ENCODE peak calls at places on chromosomes 3 and 15, in seven cellular contexts. M is upper lobe of right lung, F is suprapubic skin, T is spleen, K is psoas muscle, E is PC-3, P is heart left ventricle. I is an unnamed sample. For H3K4me1, the result is how much of the 10 kb centered on the place peaks cover.

GRCh38 chr3:194132465-194133358 is 3.2 kb upstream of the HES1 start:
- DNase-seq in M (no peak), F (no peak), T (no peak), K (no peak), E (peak), P (no peak), I (no peak)

GRCh38 chr3:72259755-72260589 is 475.0 kb upstream of the PROK2 start:
- DNase-seq in M (no peak), F (no peak), T (no peak), K (no peak), E (no peak), P (no peak), I (peak)

GRCh38 chr3:147616998-147617619 is 207.9 kb downstream of the ZIC1 start:
- DNase-seq in M (no peak), F (no peak), T (no peak), K (no peak), E (peak), P (no peak), I (no peak)

GRCh38 chr3:177770821-177771220 is 573.5 kb upstream of the TBL1XR1 start:
- DNase-seq in M (no peak), F (no peak), T (no peak), K (no peak), E (peak), P (no peak), I (no peak)

GRCh38 chr3:71066849-71067261 is 516.7 kb downstream of the FOXP1 start:
- DNase-seq in M (no peak), F (no peak), T (no peak), K (no peak), E (peak), P (no peak), I (no peak)

GRCh38 chr15:39587910-39588530 is 7.1 kb downstream of the THBS1 start:
- DNase-seq in M (no peak), F (no peak), T (no peak), K (no peak), E (no peak), P (no peak), I (no peak)

GRCh38 chr3:100082724-100083123 is 31.6 kb downstream of the FILIP1L start:
- DNase-seq in M (no peak), F (no peak), T (no peak), K (no peak), E (no peak), P (no peak), I (no peak)

GRCh38 chr3:71990545-71990944 is 205.6 kb upstream of the PROK2 start:
- DNase-seq in M (no peak), F (no peak), T (no peak), K (no peak), E (no peak), P (no peak), I (no peak)

GRCh38 chr15:31299588-31300207 is 26.9 kb upstream of the KLF13 start:
- DNase-seq in M (peak), F (no peak), T (no peak), K (no peak), E (no peak), P (peak), I (no peak)

GRCh38 chr3:62051506-62051905 is 321.8 kb downstream of the FEZF2 start:
- DNase-seq in M (no peak), F (no peak), T (no peak), K (no peak), E (no peak), P (no peak), I (no peak)

GRCh38 chr3:143955113-143955512 is 16.5 kb upstream of the DIPK2A start:
- DNase-seq in M (no peak), F (no peak), T (no peak), K (no peak), E (no peak), P (no peak), I (no peak)

GRCh38 chr15:35980719-35981118 is 434.8 kb upstream of the DPH6 start:
- DNase-seq in M (no peak), F (no peak), T (no peak), K (no peak), E (peak), P (no peak), I (no peak)

GRCh38 chr15:89243046-89243690 is 611 bp upstream of the FANCI start:
- DNase-seq in M (no peak), F (peak), T (no peak), K (no peak), E (no peak), P (no peak), I (no peak)

GRCh38 chr3:152159328-152159727 is 109.4 kb upstream of the MBNL1 start:
- DNase-seq in M (no peak), F (no peak), T (no peak), K (no peak), E (peak), P (no peak), I (no peak)

GRCh38 chr3:25836579-25836978 is 46.7 kb downstream of the OXSM start:
- DNase-seq in M (no peak), F (no peak), T (no peak), K (no peak), E (no peak), P (no peak), I (no peak)

GRCh38 chr3:30628931-30629590 is 22.7 kb downstream of the TGFBR2 start:
- DNase-seq in M (no peak), F (no peak), T (no peak), K (no peak), E (no peak), P (peak), I (no peak)

GRCh38 chr3:128404276-128405062 is 62.2 kb downstream of the DNAJB8 start:
- DNase-seq in M (no peak), F (no peak), T (no peak), K (no peak), E (no peak), P (no peak), I (no peak)

GRCh38 chr3:58369876-58370275 is 37.2 kb downstream of the PXK start:
- DNase-seq in M (no peak), F (no peak), T (no peak), K (no peak), E (no peak), P (no peak), I (no peak)

GRCh38 chr15:98138910-98139309 is 178.4 kb downstream of the ARRDC4 start:
- DNase-seq in M (no peak), F (no peak), T (no peak), K (no peak), E (no peak), P (no peak), I (no peak)

GRCh38 chr15:98131924-98132323 is 171.4 kb downstream of the ARRDC4 start:
- DNase-seq in M (no peak), F (no peak), T (no peak), K (no peak), E (no peak), P (no peak), I (no peak)

GRCh38 chr15:98139337-98139736 is 178.8 kb downstream of the ARRDC4 start:
- DNase-seq in M (no peak), F (no peak), T (no peak), K (no peak), E (no peak), P (no peak), I (no peak)

GRCh38 chr15:98134875-98135274 is 174.4 kb downstream of the ARRDC4 start:
- DNase-seq in M (no peak), F (no peak), T (no peak), K (no peak), E (no peak), P (no peak), I (no peak)
- H3K4me3 ChIP-seq in M (no peak), F (no peak), T (no peak), K (no peak), E (no peak), P (no peak), I (no peak)

GRCh38 chr15:90934949-90935751 is at the start of gene UNC45A:
- DNase-seq in M (peak), F (peak), T (peak), K (peak), E (peak), P (peak), I (peak)
- H3K4me1 ChIP-seq in M (under half), F (half or more), T (under half), K (under half), E (under half), P (under half), I (half or more)

DNA sequence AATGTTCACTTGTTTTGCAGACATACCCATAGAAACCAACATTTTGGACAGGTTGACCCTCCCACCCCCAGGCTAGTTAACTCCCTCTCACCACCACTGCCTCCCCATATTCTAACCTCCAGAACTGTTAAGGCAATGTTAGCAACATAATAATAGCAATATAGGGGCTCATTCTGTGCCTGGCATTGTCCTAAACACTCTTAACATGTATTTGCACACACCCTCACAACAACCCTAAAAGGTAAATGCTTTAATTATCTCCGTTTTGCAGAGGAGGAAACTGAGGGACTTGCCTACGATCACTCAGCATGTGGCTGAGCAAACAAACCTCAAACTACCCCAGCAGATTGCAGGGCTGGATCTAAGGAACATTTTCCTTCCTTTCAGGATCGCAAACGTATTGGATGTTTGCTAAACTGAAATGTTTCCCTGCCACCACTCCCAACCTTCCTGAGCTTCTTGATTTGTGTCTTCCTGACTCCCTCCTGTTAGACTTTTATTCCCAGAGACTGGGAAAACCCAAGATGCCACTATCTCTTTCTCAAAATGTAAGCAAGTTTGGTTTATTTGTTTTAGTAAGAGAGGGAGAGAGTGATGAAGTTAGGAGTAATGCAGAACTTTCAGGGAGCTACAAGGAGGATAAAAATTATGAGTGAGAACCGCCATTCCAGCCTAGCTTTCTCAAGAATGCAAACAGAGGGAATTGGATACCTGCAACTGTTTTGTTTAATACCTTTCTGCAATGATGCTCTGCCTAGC is 1.3 kb downstream of the SCG5 start:
- DNase-seq in M (no peak), F (no peak), T (no peak), K (no peak), E (no peak), P (no peak), I (no peak)
- H3K4me3 ChIP-seq in M (no peak), F (no peak), T (no peak), K (no peak), E (no peak), P (no peak), I (no peak)

GRCh38 chr3:50269460-50269859 is 513 bp downstream of the SEMA3B start:
- DNase-seq in M (no peak), F (no peak), T (no peak), K (no peak), E (no peak), P (no peak), I (no peak)
- H3K4me1 ChIP-seq in M (half or more), F (half or more), T (under half), K (half or more), E (half or more), P (under half), I (under half)

GRCh38 chr3:169658311-169658931 is 5.1 kb downstream of the MECOM start:
- DNase-seq in M (peak), F (no peak), T (peak), K (no peak), E (no peak), P (peak), I (no peak)
- H3K4me3 ChIP-seq in M (peak), F (peak), T (peak), K (peak), E (no peak), P (peak), I (no peak)

GRCh38 chr3:45135959-45136358 is 10.2 kb downstream of the CDCP1 start:
- DNase-seq in M (no peak), F (no peak), T (no peak), K (no peak), E (no peak), P (no peak), I (no peak)
- H3K4me1 ChIP-seq in M (under half), F (half or more), T (under half), K (under half), E (half or more), P (under half), I (under half)

DNA sequence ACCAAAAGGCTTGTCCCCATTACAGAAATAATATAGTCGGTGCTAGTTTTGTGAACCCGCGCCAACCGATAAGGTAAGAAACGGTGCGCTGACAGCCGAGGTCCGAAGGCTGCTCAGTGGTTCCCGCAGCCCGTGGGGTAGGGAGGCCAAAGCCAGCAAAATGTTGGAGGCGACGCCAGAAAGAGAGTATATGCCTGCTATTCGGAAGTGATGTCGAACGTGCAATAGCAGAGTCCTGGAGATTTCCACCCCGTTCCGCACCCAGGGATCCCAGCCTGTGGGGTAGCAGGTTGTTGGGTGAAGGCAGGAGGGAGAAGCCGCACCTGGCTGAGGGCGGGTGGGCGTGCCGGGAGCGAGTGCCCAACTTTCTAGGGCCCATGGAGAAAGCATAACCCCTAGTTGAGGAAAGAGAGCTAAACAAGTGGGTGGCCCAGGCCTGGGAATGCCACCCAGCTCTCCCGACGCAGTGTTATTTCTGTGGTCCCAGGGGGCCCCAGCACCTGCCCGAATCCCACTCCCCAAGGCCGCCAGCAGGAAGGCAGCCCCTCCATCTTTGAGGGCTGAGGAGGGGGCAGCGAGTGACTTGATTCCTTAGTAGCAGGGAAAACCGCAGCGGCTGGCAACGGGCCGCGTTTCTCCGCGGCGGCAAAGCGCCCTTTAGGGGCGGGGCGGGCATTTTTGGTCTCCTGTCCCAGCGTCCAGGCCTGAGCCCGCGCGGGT is 7.9 kb upstream of the SOX2 start:
- DNase-seq in M (no peak), F (no peak), T (no peak), K (no peak), E (no peak), P (no peak), I (no peak)
- H3K4me3 ChIP-seq in M (no peak), F (no peak), T (no peak), K (no peak), E (no peak), P (no peak), I (no peak)